ENCODE peak calls at places on chromosomes 11 and 22, in four cellular contexts. B is HepG2, V is K562, C is GM12878. I is an unnamed sample.

GRCh38 chr22:19234126-19234896 is 55.8 kb upstream of the SLC25A1 start:
- DNase-seq in V (peak; percentile 23), B (no peak), C (no peak), I (no peak)

GRCh38 chr11:61516675-61517516 is 8.3 kb downstream of the LRRC10B start:
- DNase-seq in C (no peak), B (peak; percentile 8), V (peak; percentile 83), I (peak; percentile 85)

GRCh38 chr11:123103326-123103980 is 41.5 kb upstream of the HSPA8 start:
- DNase-seq in V (peak; percentile 29), B (peak; percentile 18), C (no peak), I (peak; percentile 22)

GRCh38 chr11:124315052-124315451 is 1.3 kb upstream of the OR8D1 start:
- DNase-seq in V (peak; percentile 6), C (no peak), B (no peak), I (no peak)

GRCh38 chr11:89498845-89499448 is 7.8 kb upstream of the NOX4 start:
- DNase-seq in V (peak; percentile 3), C (no peak), B (peak; percentile 8), I (peak; percentile 37)

GRCh38 chr11:125262825-125263218 is 98.3 kb downstream of the PKNOX2 start:
- DNase-seq in C (no peak), V (no peak), B (no peak), I (peak; percentile 31)

GRCh38 chr11:59550368-59550841 is 39.1 kb downstream of the OR4D9 start:
- DNase-seq in C (peak; percentile 96), B (peak; percentile 94), V (peak; percentile 78), I (peak; percentile 94)

GRCh38 chr22:30689622-30690021 is 5.1 kb upstream of the OSBP2 start:
- DNase-seq in B (no peak), C (no peak), V (no peak), I (no peak)

GRCh38 chr11:64745219-64745522 is 1.2 kb upstream of the RASGRP2 start:
- DNase-seq in B (no peak), V (no peak), C (no peak), I (peak; percentile 67)

GRCh38 chr11:130413383-130414106 is 14.9 kb downstream of the ADAMTS8 start:
- DNase-seq in B (no peak), V (no peak), C (no peak), I (no peak)

GRCh38 chr11:118908931-118909618 is 16.7 kb downstream of the BCL9L start:
- DNase-seq in B (no peak), C (no peak), V (no peak), I (peak; percentile 67)

GRCh38 chr11:69718147-69718546 is 14.3 kb upstream of the FGF19 start:
- DNase-seq in B (peak; percentile 30), C (no peak), V (peak; percentile 68), I (peak; percentile 85)

GRCh38 chr22:17213976-17214375 is 5.3 kb downstream of the ADA2 start:
- DNase-seq in C (no peak), V (peak; percentile 61), B (peak; percentile 21), I (peak; percentile 72)

GRCh38 chr22:35426801-35427140 is 26.8 kb downstream of the MCM5 start:
- DNase-seq in C (no peak), V (no peak), B (no peak), I (no peak)

GRCh38 chr22:28935713-28936112 is 52.3 kb downstream of the ZNRF3 start:
- DNase-seq in B (no peak), C (no peak), V (no peak), I (peak; percentile 28)

GRCh38 chr11:117815262-117815803 is 9.2 kb downstream of the FXYD2 start:
- DNase-seq in B (no peak), C (peak; percentile 94), V (no peak), I (no peak)

GRCh38 chr22:46815896-46816721 is 53.7 kb downstream of the TBC1D22A start:
- DNase-seq in B (peak; percentile 39), C (no peak), V (peak; percentile 36), I (no peak)

GRCh38 chr11:19683141-19683805 is 29.4 kb upstream of the NAV2 start:
- DNase-seq in V (no peak), B (no peak), C (no peak), I (no peak)

GRCh38 chr11:45105233-45105992 is 41.0 kb upstream of the PRDM11 start:
- DNase-seq in B (peak; percentile 40), V (peak; percentile 75), C (no peak), I (peak; percentile 87)

GRCh38 chr11:26753738-26754504 is 32.1 kb upstream of the SLC5A12 start:
- DNase-seq in C (no peak), B (peak; percentile 56), V (peak; percentile 7), I (peak; percentile 37)

GRCh38 chr11:68025047-68025446 is 5.4 kb upstream of the NDUFS8 start:
- DNase-seq in B (no peak), C (no peak), V (no peak), I (no peak)

GRCh38 chr11:123856444-123856843 is 29.0 kb downstream of the TMEM225 start:
- DNase-seq in B (no peak), C (no peak), V (no peak), I (no peak)

GRCh38 chr11:102788334-102789035 is 8.1 kb upstream of the MMP10 start:
- DNase-seq in C (no peak), V (no peak), B (no peak), I (no peak)

GRCh38 chr11:16831281-16832192 is 93.1 kb downstream of the C11orf58 start:
- DNase-seq in B (no peak), V (no peak), C (no peak), I (no peak)

GRCh38 chr11:6251990-6252473 is 7.6 kb upstream of the CCKBR start:
- DNase-seq in V (peak; percentile 51), C (no peak), B (no peak), I (no peak)

GRCh38 chr11:102810943-102811528 is 13.1 kb upstream of the MMP1 start:
- DNase-seq in B (peak; percentile 12), C (no peak), V (no peak), I (no peak)

GRCh38 chr22:38967451-38968450 is 10.3 kb downstream of the APOBEC3A start:
- DNase-seq in V (no peak), B (no peak), C (no peak), I (no peak)

GRCh38 chr11:123457187-123457770 is 27.2 kb downstream of the GRAMD1B start:
- DNase-seq in V (no peak), C (no peak), B (no peak), I (no peak)

GRCh38 chr11:130071211-130071712 is 1.6 kb downstream of the APLP2 start:
- DNase-seq in C (no peak), B (peak; percentile 13), V (peak; percentile 38), I (no peak)

GRCh38 chr11:94641167-94641761 is 74.1 kb downstream of the PIWIL4 start:
- DNase-seq in C (no peak), V (no peak), B (no peak), I (no peak)

DNA sequence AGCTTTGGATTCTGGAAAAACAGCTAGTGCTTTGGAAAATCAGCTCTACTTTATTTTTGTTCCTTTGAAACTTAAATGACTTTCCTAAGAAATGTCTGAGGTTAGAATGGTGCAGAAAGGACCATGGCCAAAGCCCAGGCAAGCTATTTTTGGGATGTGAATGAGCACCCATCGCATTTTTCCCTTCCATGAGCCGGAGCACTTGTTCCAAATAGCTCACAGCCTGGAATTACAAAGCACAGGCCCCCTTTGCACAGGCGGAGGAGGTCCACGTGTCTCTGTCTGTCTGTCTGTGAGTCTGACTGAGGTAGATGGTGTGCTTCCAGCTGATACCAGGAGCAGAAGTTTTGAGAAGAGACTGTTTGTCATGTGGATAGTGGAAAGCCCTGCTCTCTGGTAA is 50.7 kb downstream of the MICAL2 start:
- DNase-seq in C (no peak), V (no peak), B (no peak), I (no peak)
- TF ChIP-seq TCF7 in C (no peak), V (no peak), B (no peak), I (no peak)

DNA sequence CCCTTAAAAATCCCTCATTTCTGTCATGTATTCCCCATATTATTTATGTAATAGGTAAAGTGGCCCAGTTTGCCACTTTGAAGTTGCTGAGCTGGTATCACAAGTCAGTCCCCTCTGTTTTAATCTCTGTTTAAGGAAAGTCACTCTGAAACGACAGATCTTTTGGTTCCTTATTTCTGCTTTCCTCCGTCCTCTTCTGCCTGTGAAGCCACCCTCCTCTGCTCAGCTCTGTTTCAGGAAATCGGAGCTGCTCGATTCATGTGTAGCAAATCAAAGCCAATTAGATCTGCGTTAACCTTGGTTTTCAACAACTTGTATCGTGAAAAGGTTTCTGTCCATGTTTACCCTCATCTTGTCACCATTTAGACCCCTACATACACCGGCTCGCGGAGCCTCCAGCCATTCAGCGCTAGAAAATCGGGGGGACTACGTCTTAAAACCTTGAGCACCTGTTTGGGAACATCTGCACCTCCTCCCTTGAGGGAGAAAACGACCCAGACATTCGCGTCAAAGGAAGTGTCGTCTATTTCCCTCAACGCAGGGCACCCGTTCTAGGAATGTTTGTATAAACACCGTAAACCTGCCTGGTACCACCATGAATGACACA is 572 bp upstream of the SC5D start:
- DNase-seq in C (peak; percentile 51), V (no peak), B (no peak), I (no peak)
- TF ChIP-seq CREM in C (no peak), V (no peak), B (no peak), I (no peak)

GRCh38 chr11:83256602-83257340 is 29.4 kb downstream of the CCDC90B start:
- DNase-seq in C (no peak), V (no peak), B (peak; percentile 68), I (no peak)
- TF ChIP-seq TCF7 in C (no peak), V (no peak), B (no peak), I (no peak)

DNA sequence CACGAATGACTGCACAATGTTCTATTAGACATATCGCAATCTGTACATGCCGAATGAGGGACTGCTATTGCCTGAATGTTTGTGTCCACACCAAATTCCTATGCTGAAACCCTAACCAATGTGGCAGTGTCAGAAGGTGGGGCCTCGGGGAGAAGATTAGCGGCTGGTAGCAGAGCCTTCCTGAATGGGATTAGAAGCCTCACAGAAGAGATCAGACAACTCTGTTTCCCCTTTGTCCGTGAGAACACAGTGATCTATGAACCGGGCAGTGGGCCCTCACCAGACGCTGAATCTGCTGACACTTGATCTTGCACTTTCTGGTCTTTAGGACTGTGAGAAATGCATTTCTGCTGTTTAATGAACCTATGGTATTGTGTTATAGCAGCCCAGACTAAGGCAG is 33.1 kb downstream of the LRFN4 start:
- DNase-seq in B (peak; percentile 60), V (no peak), C (no peak), I (no peak)
- TF ChIP-seq CREM in B (no peak), V (no peak), C (no peak), I (no peak)

I was measured in WTC11.